ENCODE peak calls at places on chromosomes 2 and 18, in ten cellular contexts. One of them, this sample, is unnamed.

GRCh38 chr2:103656558-103656957 is 894.7 kb downstream of the TMEM182 start:
- DNase-seq in HCT116: no peak
- DNase-seq in AG04450: no peak
- DNase-seq in epithelial cell of esophagus: peak; percentile 5
- DNase-seq in psoas muscle: no peak
- DNase-seq in uterus: no peak
- DNase-seq in hepatocyte: peak; percentile 13
- DNase-seq in ovary: no peak
- DNase-seq in tibial artery: no peak
- DNase-seq in transverse colon: no peak
- DNase-seq in this sample: no peak

GRCh38 chr2:26691881-26692813 is at the start of gene KCNK3:
- DNase-seq in epithelial cell of esophagus: peak; percentile 46
- DNase-seq in AG04450: no peak
- DNase-seq in hepatocyte: peak; percentile 86
- DNase-seq in HCT116: no peak
- DNase-seq in transverse colon: peak; percentile 43
- DNase-seq in psoas muscle: peak; percentile 63
- DNase-seq in ovary: peak; percentile 67
- DNase-seq in uterus: peak; percentile 61
- DNase-seq in tibial artery: peak; percentile 66
- DNase-seq in this sample: peak; percentile 79

GRCh38 chr2:203427061-203427460 is 98.9 kb downstream of the ABI2 start:
- DNase-seq in epithelial cell of esophagus: peak; percentile 54
- DNase-seq in hepatocyte: no peak
- DNase-seq in tibial artery: no peak
- DNase-seq in ovary: no peak
- DNase-seq in uterus: no peak
- DNase-seq in HCT116: no peak
- DNase-seq in transverse colon: no peak
- DNase-seq in psoas muscle: no peak
- DNase-seq in AG04450: no peak
- DNase-seq in this sample: no peak

GRCh38 chr18:62357079-62357719 is 32.1 kb downstream of the TNFRSF11A start:
- DNase-seq in uterus: no peak
- DNase-seq in HCT116: no peak
- DNase-seq in psoas muscle: no peak
- DNase-seq in transverse colon: peak; percentile 27
- DNase-seq in ovary: no peak
- DNase-seq in epithelial cell of esophagus: no peak
- DNase-seq in tibial artery: no peak
- DNase-seq in hepatocyte: no peak
- DNase-seq in AG04450: no peak
- DNase-seq in this sample: no peak

GRCh38 chr18:58305792-58306191 is 261.8 kb downstream of the NEDD4L start:
- DNase-seq in psoas muscle: no peak
- DNase-seq in AG04450: no peak
- DNase-seq in uterus: no peak
- DNase-seq in hepatocyte: no peak
- DNase-seq in ovary: no peak
- DNase-seq in HCT116: no peak
- DNase-seq in tibial artery: no peak
- DNase-seq in transverse colon: no peak
- DNase-seq in epithelial cell of esophagus: no peak
- DNase-seq in this sample: no peak

GRCh38 chr2:15793078-15793913 is 147.1 kb upstream of the MYCN start:
- DNase-seq in ovary: no peak
- DNase-seq in psoas muscle: no peak
- DNase-seq in uterus: no peak
- DNase-seq in AG04450: no peak
- DNase-seq in hepatocyte: no peak
- DNase-seq in transverse colon: no peak
- DNase-seq in HCT116: no peak
- DNase-seq in tibial artery: no peak
- DNase-seq in epithelial cell of esophagus: no peak
- DNase-seq in this sample: no peak

GRCh38 chr2:119749405-119750066 is 10.2 kb upstream of the PTPN4 start:
- DNase-seq in uterus: no peak
- DNase-seq in ovary: no peak
- DNase-seq in HCT116: no peak
- DNase-seq in epithelial cell of esophagus: peak; percentile 39
- DNase-seq in hepatocyte: no peak
- DNase-seq in psoas muscle: no peak
- DNase-seq in transverse colon: no peak
- DNase-seq in AG04450: no peak
- DNase-seq in tibial artery: no peak
- DNase-seq in this sample: no peak

GRCh38 chr2:218863021-218863520 is 3.5 kb downstream of the WNT6 start:
- DNase-seq in tibial artery: no peak
- DNase-seq in HCT116: no peak
- DNase-seq in epithelial cell of esophagus: no peak
- DNase-seq in transverse colon: no peak
- DNase-seq in hepatocyte: no peak
- DNase-seq in AG04450: no peak
- DNase-seq in psoas muscle: peak; percentile 15
- DNase-seq in uterus: no peak
- DNase-seq in ovary: no peak
- DNase-seq in this sample: peak; percentile 28

GRCh38 chr2:165141601-165142000 is 62.2 kb downstream of the SCN3A start:
- DNase-seq in uterus: no peak
- DNase-seq in ovary: no peak
- DNase-seq in transverse colon: no peak
- DNase-seq in hepatocyte: no peak
- DNase-seq in tibial artery: no peak
- DNase-seq in psoas muscle: no peak
- DNase-seq in AG04450: no peak
- DNase-seq in epithelial cell of esophagus: peak; percentile 6
- DNase-seq in HCT116: no peak
- DNase-seq in this sample: no peak

GRCh38 chr18:9413586-9413985 is 61.7 kb upstream of the RALBP1 start:
- DNase-seq in AG04450: peak; percentile 44
- DNase-seq in uterus: no peak
- DNase-seq in hepatocyte: no peak
- DNase-seq in HCT116: no peak
- DNase-seq in tibial artery: no peak
- DNase-seq in epithelial cell of esophagus: peak; percentile 10
- DNase-seq in transverse colon: no peak
- DNase-seq in psoas muscle: no peak
- DNase-seq in ovary: no peak
- DNase-seq in this sample: no peak

GRCh38 chr18:46252754-46253153 is 148.6 kb downstream of the HAUS1 start:
- DNase-seq in AG04450: no peak
- DNase-seq in psoas muscle: no peak
- DNase-seq in transverse colon: no peak
- DNase-seq in ovary: no peak
- DNase-seq in HCT116: no peak
- DNase-seq in hepatocyte: no peak
- DNase-seq in epithelial cell of esophagus: no peak
- DNase-seq in tibial artery: no peak
- DNase-seq in uterus: no peak
- DNase-seq in this sample: no peak

GRCh38 chr2:3535794-3536681 is 16.7 kb upstream of the ADI1 start:
- DNase-seq in transverse colon: peak; percentile 33
- DNase-seq in tibial artery: peak; percentile 71
- DNase-seq in psoas muscle: peak; percentile 75
- DNase-seq in epithelial cell of esophagus: peak; percentile 77
- DNase-seq in AG04450: peak; percentile 63
- DNase-seq in uterus: peak; percentile 77
- DNase-seq in HCT116: peak; percentile 26
- DNase-seq in ovary: peak; percentile 80
- DNase-seq in hepatocyte: peak; percentile 85
- DNase-seq in this sample: peak; percentile 75

GRCh38 chr2:238155051-238155760 is 3.6 kb upstream of the ERFE start:
- DNase-seq in ovary: no peak
- DNase-seq in hepatocyte: no peak
- DNase-seq in psoas muscle: peak; percentile 84
- DNase-seq in transverse colon: no peak
- DNase-seq in HCT116: no peak
- DNase-seq in uterus: peak; percentile 37
- DNase-seq in AG04450: peak; percentile 83
- DNase-seq in tibial artery: no peak
- DNase-seq in epithelial cell of esophagus: no peak
- DNase-seq in this sample: no peak

GRCh38 chr2:189913851-189914250 is 129.6 kb downstream of the PMS1 start:
- DNase-seq in hepatocyte: no peak
- DNase-seq in transverse colon: no peak
- DNase-seq in tibial artery: no peak
- DNase-seq in uterus: no peak
- DNase-seq in AG04450: no peak
- DNase-seq in epithelial cell of esophagus: no peak
- DNase-seq in psoas muscle: no peak
- DNase-seq in HCT116: no peak
- DNase-seq in ovary: no peak
- DNase-seq in this sample: no peak

GRCh38 chr2:191245046-191245868 is at the start of gene MYO1B:
- DNase-seq in hepatocyte: peak; percentile 93
- DNase-seq in psoas muscle: peak; percentile 71
- DNase-seq in AG04450: peak; percentile 33
- DNase-seq in HCT116: peak; percentile 59
- DNase-seq in uterus: peak; percentile 76
- DNase-seq in tibial artery: peak; percentile 50
- DNase-seq in epithelial cell of esophagus: peak; percentile 94
- DNase-seq in ovary: peak; percentile 75
- DNase-seq in transverse colon: peak; percentile 82
- DNase-seq in this sample: peak; percentile 74
- TF ChIP-seq CTCF in hepatocyte: peak; percentile 72
- TF ChIP-seq CTCF in psoas muscle: peak; percentile 34
- TF ChIP-seq CTCF in AG04450: peak; percentile 48
- TF ChIP-seq CTCF in HCT116: peak; percentile 41
- TF ChIP-seq CTCF in uterus: peak; percentile 59
- TF ChIP-seq CTCF in tibial artery: peak; percentile 59
- TF ChIP-seq CTCF in epithelial cell of esophagus: no peak
- TF ChIP-seq CTCF in ovary: peak; percentile 60
- TF ChIP-seq CTCF in transverse colon: peak; percentile 17
- TF ChIP-seq CTCF in this sample: no peak

DNA sequence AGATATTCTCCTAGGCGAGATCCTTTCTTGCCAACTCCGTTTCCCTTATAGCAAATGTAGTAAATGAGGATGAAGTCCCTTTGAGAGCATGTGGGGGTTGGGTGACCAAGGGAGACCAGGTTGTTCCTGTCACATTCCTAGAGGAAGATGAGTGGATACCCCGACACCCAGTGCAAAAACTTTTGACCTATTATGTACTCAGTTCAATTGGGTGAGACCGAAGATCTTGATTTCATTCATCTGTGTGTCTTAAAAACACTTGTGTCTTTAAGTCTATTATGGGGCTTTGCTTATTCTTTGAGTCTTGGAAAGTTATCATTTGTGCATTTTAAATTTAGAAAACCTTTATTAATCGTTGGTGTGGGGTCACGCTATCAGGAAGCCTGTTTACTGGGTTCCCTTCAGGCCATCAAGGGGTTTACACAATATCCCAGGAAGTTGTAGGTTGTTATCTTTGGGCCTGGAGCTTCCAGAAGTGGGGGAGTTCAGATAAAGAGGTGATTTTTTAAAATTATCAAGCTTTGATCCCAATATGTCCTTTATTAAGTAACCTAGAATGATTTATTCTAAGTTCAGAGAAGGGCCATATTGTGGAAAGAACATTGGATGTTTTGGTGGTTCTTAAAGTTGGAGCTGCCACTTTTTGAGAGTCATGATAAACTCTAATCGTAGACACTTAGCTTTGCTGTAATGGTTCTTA is 2.8 kb downstream of the RHOB start:
- DNase-seq in uterus: no peak
- DNase-seq in HCT116: no peak
- DNase-seq in ovary: no peak
- DNase-seq in epithelial cell of esophagus: no peak
- DNase-seq in psoas muscle: peak; percentile 38
- DNase-seq in hepatocyte: peak; percentile 32
- DNase-seq in AG04450: no peak
- DNase-seq in tibial artery: peak; percentile 22
- DNase-seq in transverse colon: no peak
- DNase-seq in this sample: no peak
- TF ChIP-seq CTCF in uterus: no peak
- TF ChIP-seq CTCF in HCT116: no peak
- TF ChIP-seq CTCF in ovary: peak; percentile 40
- TF ChIP-seq CTCF in epithelial cell of esophagus: no peak
- TF ChIP-seq CTCF in psoas muscle: no peak
- TF ChIP-seq CTCF in hepatocyte: no peak
- TF ChIP-seq CTCF in AG04450: no peak
- TF ChIP-seq CTCF in tibial artery: no peak
- TF ChIP-seq CTCF in transverse colon: peak; percentile 44
- TF ChIP-seq CTCF in this sample: no peak

GRCh38 chr2:177149155-177149503 is 63.5 kb upstream of the HNRNPA3 start:
- DNase-seq in transverse colon: no peak
- DNase-seq in hepatocyte: no peak
- DNase-seq in epithelial cell of esophagus: no peak
- DNase-seq in ovary: no peak
- DNase-seq in AG04450: no peak
- DNase-seq in psoas muscle: no peak
- DNase-seq in HCT116: no peak
- DNase-seq in tibial artery: no peak
- DNase-seq in uterus: no peak
- DNase-seq in this sample: no peak
- TF ChIP-seq CTCF in transverse colon: no peak
- TF ChIP-seq CTCF in hepatocyte: no peak
- TF ChIP-seq CTCF in epithelial cell of esophagus: no peak
- TF ChIP-seq CTCF in ovary: no peak
- TF ChIP-seq CTCF in AG04450: no peak
- TF ChIP-seq CTCF in psoas muscle: no peak
- TF ChIP-seq CTCF in HCT116: no peak
- TF ChIP-seq CTCF in tibial artery: no peak
- TF ChIP-seq CTCF in uterus: peak; percentile 4
- TF ChIP-seq CTCF in this sample: no peak

GRCh38 chr2:29105375-29105774 is 9.8 kb upstream of the CLIP4 start:
- DNase-seq in AG04450: no peak
- DNase-seq in epithelial cell of esophagus: no peak
- DNase-seq in uterus: no peak
- DNase-seq in psoas muscle: no peak
- DNase-seq in HCT116: no peak
- DNase-seq in ovary: no peak
- DNase-seq in transverse colon: no peak
- DNase-seq in tibial artery: no peak
- DNase-seq in hepatocyte: no peak
- DNase-seq in this sample: no peak
- TF ChIP-seq CTCF in AG04450: no peak
- TF ChIP-seq CTCF in epithelial cell of esophagus: no peak
- TF ChIP-seq CTCF in uterus: no peak
- TF ChIP-seq CTCF in psoas muscle: no peak
- TF ChIP-seq CTCF in HCT116: no peak
- TF ChIP-seq CTCF in ovary: no peak
- TF ChIP-seq CTCF in transverse colon: no peak
- TF ChIP-seq CTCF in tibial artery: no peak
- TF ChIP-seq CTCF in hepatocyte: no peak
- TF ChIP-seq CTCF in this sample: no peak

GRCh38 chr2:47310801-47311560 is 92.0 kb upstream of the MSH2 start:
- DNase-seq in epithelial cell of esophagus: peak; percentile 19
- DNase-seq in HCT116: no peak
- DNase-seq in hepatocyte: no peak
- DNase-seq in tibial artery: no peak
- DNase-seq in AG04450: no peak
- DNase-seq in transverse colon: peak; percentile 74
- DNase-seq in psoas muscle: no peak
- DNase-seq in uterus: no peak
- DNase-seq in ovary: no peak
- DNase-seq in this sample: no peak
- TF ChIP-seq CTCF in epithelial cell of esophagus: no peak
- TF ChIP-seq CTCF in HCT116: no peak
- TF ChIP-seq CTCF in hepatocyte: no peak
- TF ChIP-seq CTCF in tibial artery: no peak
- TF ChIP-seq CTCF in AG04450: no peak
- TF ChIP-seq CTCF in transverse colon: no peak
- TF ChIP-seq CTCF in psoas muscle: no peak
- TF ChIP-seq CTCF in uterus: no peak
- TF ChIP-seq CTCF in ovary: no peak
- TF ChIP-seq CTCF in this sample: no peak

GRCh38 chr2:71071681-71072398 is 3.4 kb downstream of the NAGK start:
- DNase-seq in tibial artery: peak; percentile 48
- DNase-seq in uterus: no peak
- DNase-seq in HCT116: no peak
- DNase-seq in AG04450: no peak
- DNase-seq in transverse colon: peak; percentile 46
- DNase-seq in psoas muscle: no peak
- DNase-seq in hepatocyte: no peak
- DNase-seq in ovary: no peak
- DNase-seq in epithelial cell of esophagus: peak; percentile 83
- DNase-seq in this sample: no peak
- TF ChIP-seq CTCF in tibial artery: no peak
- TF ChIP-seq CTCF in uterus: no peak
- TF ChIP-seq CTCF in HCT116: no peak
- TF ChIP-seq CTCF in AG04450: peak; percentile 2
- TF ChIP-seq CTCF in transverse colon: no peak
- TF ChIP-seq CTCF in psoas muscle: no peak
- TF ChIP-seq CTCF in hepatocyte: no peak
- TF ChIP-seq CTCF in ovary: no peak
- TF ChIP-seq CTCF in epithelial cell of esophagus: no peak
- TF ChIP-seq CTCF in this sample: no peak